ENCODE peak calls at places on chromosomes 6 and 20, in five cellular contexts. O is pancreas, Y is fibroblast of lung, U is cardiac muscle cell, C is neural progenitor cell. L is an unnamed sample. For H3K36me3, the result is how much of the 10 kb centered on the place peaks cover.

GRCh38 chr20:20487811-20488210 is 119.9 kb downstream of the INSM1 start:
- DNase-seq in U (no peak), O (no peak), C (no peak), Y (no peak), L (no peak)

GRCh38 chr6:125310994-125311649 is 9.4 kb upstream of the HDDC2 start:
- DNase-seq in U (peak), O (no peak), C (peak), Y (peak), L (peak)

GRCh38 chr20:53847118-53847842 is 223.1 kb downstream of the BCAS1 start:
- DNase-seq in C (no peak), O (no peak), Y (no peak), U (no peak), L (no peak)

GRCh38 chr6:146896062-146896813 is 297.5 kb downstream of the ADGB start:
- DNase-seq in Y (no peak), U (no peak), O (no peak), C (no peak), L (no peak)

GRCh38 chr6:165726290-165726875 is 63.3 kb upstream of the PDE10A start:
- DNase-seq in U (no peak), Y (no peak), O (no peak), C (no peak), L (no peak)

GRCh38 chr6:138765896-138766487 is 7.6 kb upstream of the CCDC28A start:
- DNase-seq in C (peak), O (no peak), U (peak), Y (peak), L (peak)

GRCh38 chr6:144294016-144294415 is 8.9 kb downstream of the UTRN start:
- DNase-seq in C (no peak), Y (peak), U (peak), O (no peak), L (no peak)

GRCh38 chr20:63519765-63520593 is 586 bp upstream of the PPDPF start:
- DNase-seq in O (peak), Y (peak), U (no peak), C (peak), L (no peak)

GRCh38 chr20:22684763-22685443 is 100.5 kb upstream of the FOXA2 start:
- DNase-seq in C (no peak), U (no peak), O (no peak), Y (no peak), L (no peak)

GRCh38 chr6:5173862-5174643 is 86.7 kb downstream of the LYRM4 start:
- DNase-seq in O (no peak), C (no peak), U (no peak), Y (no peak), L (no peak)

GRCh38 chr20:15498926-15499325 is 1074.3 kb downstream of the KIF16B start:
- DNase-seq in C (no peak), U (no peak), O (no peak), Y (no peak), L (no peak)

GRCh38 chr6:16371401-16371800 is 133.0 kb downstream of the GMPR start:
- DNase-seq in U (no peak), Y (no peak), O (no peak), C (no peak), L (no peak)

GRCh38 chr6:71385111-71385822 is 96.7 kb downstream of the OGFRL1 start:
- DNase-seq in C (no peak), O (no peak), U (no peak), Y (no peak), L (no peak)

GRCh38 chr6:34383651-34384304 is 8.7 kb downstream of the NUDT3 start:
- DNase-seq in Y (no peak), U (peak), C (no peak), O (no peak), L (no peak)

GRCh38 chr6:133314951-133315350 is 73.8 kb downstream of the EYA4 start:
- DNase-seq in O (no peak), C (no peak), Y (no peak), U (no peak), L (no peak)

GRCh38 chr6:164276211-164276610 is 861.7 kb downstream of the QKI start:
- DNase-seq in Y (no peak), U (no peak), C (no peak), O (no peak), L (no peak)

GRCh38 chr6:50586074-50586473 is 127.3 kb upstream of the TFAP2D start:
- DNase-seq in Y (no peak), C (peak), O (no peak), U (no peak), L (no peak)

GRCh38 chr6:28207244-28208179 is 17.6 kb upstream of the ZSCAN9 start:
- DNase-seq in Y (peak), C (peak), O (peak), U (peak), L (peak)

GRCh38 chr20:49275634-49276033 is 2.2 kb downstream of the ZNFX1 start:
- DNase-seq in U (no peak), O (no peak), Y (no peak), C (no peak), L (no peak)

GRCh38 chr20:62832212-62832922 is 15.5 kb downstream of the COL9A3 start:
- DNase-seq in C (no peak), U (no peak), O (peak), Y (no peak), L (no peak)

GRCh38 chr6:23690650-23691049 is 435.4 kb upstream of the NRSN1 start:
- DNase-seq in C (no peak), Y (no peak), O (no peak), U (no peak), L (no peak)

GRCh38 chr6:147418523-147418922 is 90.0 kb upstream of the SAMD5 start:
- DNase-seq in O (no peak), Y (no peak), U (no peak), C (no peak), L (no peak)

GRCh38 chr6:63589955-63590411 is 17.7 kb downstream of the LOC128125822 start:
- DNase-seq in O (no peak), C (peak), Y (no peak), U (no peak), L (no peak)

GRCh38 chr6:45479834-45480696 is 102.3 kb upstream of the SUPT3H start:
- DNase-seq in C (peak), U (peak), O (no peak), Y (peak), L (peak)

GRCh38 chr6:121305957-121306607 is 28.2 kb downstream of the TBC1D32 start:
- DNase-seq in U (peak), C (peak), Y (peak), O (no peak), L (no peak)

GRCh38 chr6:166351715-166352285 is 9.5 kb upstream of the SFT2D1 start:
- DNase-seq in O (no peak), C (peak), Y (no peak), U (peak), L (no peak)

GRCh38 chr6:116313377-116313776 is 33.6 kb upstream of the TSPYL1 start:
- DNase-seq in C (no peak), Y (peak), U (peak), O (no peak), L (no peak)

GRCh38 chr6:132669690-132670291 is 10.8 kb upstream of the TAAR1 start:
- DNase-seq in Y (peak), O (no peak), C (peak), U (peak), L (no peak)

GRCh38 chr20:61527626-61528025 is 275.6 kb downstream of the CDH4 start:
- DNase-seq in Y (no peak), U (no peak), O (no peak), C (no peak), L (no peak)

GRCh38 chr6:18323935-18324707 is 59.8 kb upstream of the DEK start:
- DNase-seq in O (no peak), Y (peak), U (peak), C (peak), L (peak)

GRCh38 chr6:29769336-29769735 is 46.1 kb downstream of the HLA-F start:
- DNase-seq in Y (no peak), C (peak), O (no peak), U (no peak), L (no peak)

GRCh38 chr6:107604549-107604948 is 114.6 kb downstream of the SOBP start:
- DNase-seq in C (no peak), O (no peak), Y (no peak), U (no peak), L (no peak)

GRCh38 chr6:45382391-45382790 is 4.7 kb upstream of the SUPT3H start:
- DNase-seq in Y (no peak), O (no peak), C (no peak), U (no peak), L (no peak)

GRCh38 chr6:76003115-76003514 is 69.3 kb downstream of the IMPG1 start:
- DNase-seq in Y (no peak), O (no peak), U (no peak), C (no peak), L (no peak)

GRCh38 chr20:63754008-63754407 is 14.4 kb downstream of the SLC2A4RG start:
- DNase-seq in U (no peak), Y (no peak), O (no peak), C (no peak), L (no peak)

GRCh38 chr6:143940011-143940597 is 68.0 kb downstream of the PLAGL1 start:
- DNase-seq in U (peak), Y (peak), C (peak), O (peak), L (peak)

DNA sequence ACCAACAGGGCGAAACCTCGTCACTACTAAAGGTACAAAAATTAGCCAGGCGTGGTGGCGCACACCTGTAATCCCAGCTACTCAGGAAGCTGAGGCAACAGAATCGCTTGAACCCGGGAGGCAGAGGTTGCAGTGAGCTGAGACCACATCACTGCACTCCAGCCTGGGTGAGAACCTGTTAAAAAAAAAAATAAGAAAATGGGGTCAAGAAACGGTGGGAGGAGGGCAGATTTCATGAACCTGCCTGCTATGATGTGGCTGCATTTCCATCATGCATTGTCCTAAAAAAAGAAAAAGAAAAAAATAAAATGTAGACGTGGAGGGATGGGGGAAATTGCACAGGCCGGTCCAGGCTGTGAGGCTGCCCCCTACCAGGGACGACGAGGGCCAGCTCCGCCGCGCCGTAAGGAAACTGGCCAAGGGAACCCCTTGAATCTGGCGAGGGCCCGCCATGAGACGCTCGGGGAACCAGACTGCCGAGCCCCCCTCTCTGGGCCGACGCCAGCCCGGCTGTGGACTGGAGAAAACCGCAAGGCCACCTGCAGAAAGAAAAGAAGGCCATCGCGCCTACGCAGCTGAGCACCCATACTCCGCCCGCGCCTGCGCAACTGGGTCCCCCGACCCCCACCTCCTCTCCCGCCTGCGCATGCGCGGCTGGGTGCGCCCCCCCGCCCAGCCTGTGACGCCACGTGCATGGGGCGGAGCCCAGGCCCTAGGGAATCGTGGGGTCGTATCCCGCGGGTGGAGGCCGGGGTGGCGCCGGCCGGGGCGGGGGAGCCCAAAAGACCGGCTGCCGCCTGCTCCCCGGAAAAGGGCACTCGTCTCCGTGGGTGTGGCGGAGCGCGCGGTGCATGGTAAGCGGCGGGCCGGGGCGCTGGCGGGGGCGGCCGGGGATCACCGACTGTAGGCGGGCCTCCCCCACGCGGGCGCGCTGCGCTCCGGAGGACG is at the start of gene ENTPD6:
- DNase-seq in U (peak), C (peak), O (peak), Y (peak), L (peak)
- TF ChIP-seq CTCF in U (peak), C (no peak), O (no peak), Y (peak), L (peak)

DNA sequence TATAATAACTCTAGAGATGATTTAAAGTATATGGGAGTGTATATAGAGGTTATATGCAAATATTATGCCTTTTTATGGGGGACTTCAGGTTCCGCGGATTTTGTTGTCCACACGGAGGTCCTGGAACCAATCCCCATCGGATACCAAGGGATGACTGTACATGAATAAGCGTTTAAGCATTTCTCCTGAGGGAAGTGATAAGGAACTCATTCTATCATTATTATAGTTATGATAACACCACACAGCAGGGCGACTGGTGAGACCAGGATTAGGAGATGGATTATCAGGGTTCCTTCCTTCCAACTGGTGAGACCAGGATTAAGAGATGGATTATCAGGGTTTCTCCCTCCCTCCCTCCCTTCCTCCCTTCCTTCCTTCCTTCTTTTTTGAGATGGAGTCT is 6.6 kb downstream of the ECI2 start:
- DNase-seq in U (peak), Y (no peak), O (no peak), C (no peak), L (peak)
- H3K36me3 ChIP-seq in U (under half), Y (under half), O (under half), C (under half), L (under half)

GRCh38 chr6:167691566-167692312 is 135.0 kb upstream of the AFDN start:
- DNase-seq in U (no peak), C (no peak), Y (no peak), O (no peak), L (no peak)
- TF ChIP-seq CTCF in U (no peak), C (no peak), Y (no peak), O (no peak), L (no peak)

GRCh38 chr20:47336013-47336754 is 20.3 kb downstream of the ZMYND8 start:
- DNase-seq in Y (peak), O (peak), C (no peak), U (peak), L (no peak)
- H3K36me3 ChIP-seq in Y (under half), O (under half), C (under half), U (under half), L (under half)

L was measured in brain microvascular endothelial cell.